ENCODE peak calls at places on chromosomes 3 and 15, in six cellular contexts. P is heart left ventricle, C is astrocyte, S is adipocyte, Y is HCT116, A is colonic mucosa. E is an unnamed sample. For H3K27me3, the result is how much of the 10 kb centered on the place peaks cover.

GRCh38 chr3:150132101-150132749 is 161.5 kb upstream of the PFN2 start:
- DNase-seq in C (no peak), S (no peak), Y (no peak), P (no peak), A (no peak), E (no peak)

GRCh38 chr3:63964287-63965073 is 52.3 kb upstream of the SCAANT1 start:
- DNase-seq in A (peak), S (no peak), P (no peak), C (no peak), Y (no peak), E (no peak)

GRCh38 chr3:110414851-110415250 is 656.8 kb upstream of the NECTIN3 start:
- DNase-seq in C (peak), A (no peak), P (no peak), S (peak), Y (peak), E (peak)

GRCh38 chr3:78875851-78876250 is 891.9 kb downstream of the ROBO1 start:
- DNase-seq in S (no peak), P (no peak), C (peak), Y (no peak), A (no peak), E (no peak)

GRCh38 chr3:193883551-193883950 is 252.4 kb upstream of the HES1 start:
- DNase-seq in P (no peak), A (no peak), Y (no peak), S (no peak), C (peak), E (peak)

GRCh38 chr3:39644176-39644575 is 165.2 kb upstream of the MYRIP start:
- DNase-seq in Y (no peak), S (peak), C (peak), A (no peak), P (no peak), E (no peak)

GRCh38 chr3:121152573-121152972 is 244.6 kb downstream of the STXBP5L start:
- DNase-seq in A (no peak), P (no peak), C (peak), S (peak), Y (peak), E (no peak)

GRCh38 chr3:155598671-155599070 is 146.2 kb downstream of the PLCH1 start:
- DNase-seq in Y (no peak), S (no peak), C (no peak), P (no peak), A (no peak), E (no peak)

GRCh38 chr3:185267193-185267592 is 13.3 kb upstream of the EHHADH start:
- DNase-seq in Y (no peak), S (no peak), P (no peak), A (no peak), C (no peak), E (no peak)

GRCh38 chr3:49173792-49174170 is 2.4 kb downstream of the KLHDC8B start:
- DNase-seq in S (no peak), P (peak), Y (no peak), C (peak), A (no peak), E (no peak)

GRCh38 chr15:31455499-31455898 is 128.9 kb downstream of the KLF13 start:
- DNase-seq in Y (no peak), P (no peak), A (no peak), S (no peak), C (no peak), E (no peak)

GRCh38 chr15:70324001-70324974 is 226.6 kb upstream of the TLE3 start:
- DNase-seq in Y (no peak), A (peak), C (peak), S (peak), P (no peak), E (no peak)

GRCh38 chr3:139134678-139135372 is 90.1 kb upstream of the PRR23C start:
- DNase-seq in C (no peak), P (no peak), Y (no peak), S (no peak), A (no peak), E (no peak)

GRCh38 chr15:29570121-29570930 is 251.9 kb downstream of the TJP1 start:
- DNase-seq in A (peak), Y (no peak), P (no peak), C (no peak), S (peak), E (no peak)

GRCh38 chr15:66692808-66693596 is 9.0 kb upstream of the SMAD6 start:
- DNase-seq in A (no peak), S (no peak), C (no peak), Y (no peak), P (no peak), E (no peak)

GRCh38 chr3:167754049-167754448 is 18.5 kb downstream of the SERPINI1 start:
- DNase-seq in Y (no peak), C (no peak), P (no peak), S (no peak), A (no peak), E (no peak)

GRCh38 chr3:39144095-39144747 is 9.2 kb downstream of the CSRNP1 start:
- DNase-seq in C (no peak), A (no peak), P (no peak), S (no peak), Y (no peak), E (no peak)

GRCh38 chr3:66485291-66485968 is 15.4 kb downstream of the LRIG1 start:
- DNase-seq in Y (no peak), A (no peak), S (peak), C (peak), P (no peak), E (no peak)

GRCh38 chr3:71112576-71112975 is 471.0 kb downstream of the FOXP1 start:
- DNase-seq in P (no peak), C (no peak), S (no peak), A (no peak), Y (no peak), E (no peak)

GRCh38 chr15:80403712-80404056 is 498 bp upstream of the ARNT2 start:
- DNase-seq in S (peak), P (no peak), A (no peak), C (no peak), Y (no peak), E (no peak)

GRCh38 chr3:169053427-169053826 is 610.1 kb downstream of the MECOM start:
- DNase-seq in S (no peak), A (no peak), C (no peak), Y (no peak), P (no peak), E (no peak)

GRCh38 chr3:24365168-24365567 is 129.5 kb downstream of the THRB start:
- DNase-seq in A (peak), C (peak), P (peak), Y (peak), S (peak), E (peak)

GRCh38 chr3:171054921-171055320 is 28.4 kb upstream of the SLC2A2 start:
- DNase-seq in Y (no peak), A (no peak), P (no peak), C (peak), S (peak), E (no peak)

GRCh38 chr3:115819785-115820384 is 196.6 kb downstream of the GAP43 start:
- DNase-seq in A (peak), C (peak), S (peak), P (peak), Y (peak), E (peak)

GRCh38 chr3:14520149-14520548 is 20.0 kb downstream of the GRIP2 start:
- DNase-seq in Y (no peak), C (no peak), P (peak), S (no peak), A (no peak), E (no peak)

DNA sequence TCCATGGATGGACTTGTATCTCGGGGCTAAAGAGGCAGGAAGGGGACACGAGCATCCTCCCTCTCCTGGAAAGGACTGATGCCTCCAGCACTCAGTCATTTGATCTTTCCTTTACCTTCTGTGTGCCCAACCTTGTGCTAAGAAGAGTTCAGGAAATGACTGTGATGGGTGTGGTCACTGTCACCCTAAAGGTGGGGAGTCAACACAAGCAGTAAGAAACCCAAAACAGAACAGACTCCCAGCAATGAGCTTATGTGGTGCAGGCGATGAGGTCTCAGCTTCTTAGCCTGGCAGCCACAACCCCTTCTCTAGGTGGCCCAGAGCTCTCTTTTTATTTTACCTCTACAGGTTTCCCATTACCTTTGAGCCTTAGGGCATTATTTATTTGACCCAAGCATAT is 3.8 kb downstream of the MPI start:
- DNase-seq in C (no peak), Y (no peak), A (no peak), P (no peak), S (no peak), E (no peak)
- H3K27me3 ChIP-seq in C (under half), Y (under half), A (under half), P (under half), S (under half), E (under half)

DNA sequence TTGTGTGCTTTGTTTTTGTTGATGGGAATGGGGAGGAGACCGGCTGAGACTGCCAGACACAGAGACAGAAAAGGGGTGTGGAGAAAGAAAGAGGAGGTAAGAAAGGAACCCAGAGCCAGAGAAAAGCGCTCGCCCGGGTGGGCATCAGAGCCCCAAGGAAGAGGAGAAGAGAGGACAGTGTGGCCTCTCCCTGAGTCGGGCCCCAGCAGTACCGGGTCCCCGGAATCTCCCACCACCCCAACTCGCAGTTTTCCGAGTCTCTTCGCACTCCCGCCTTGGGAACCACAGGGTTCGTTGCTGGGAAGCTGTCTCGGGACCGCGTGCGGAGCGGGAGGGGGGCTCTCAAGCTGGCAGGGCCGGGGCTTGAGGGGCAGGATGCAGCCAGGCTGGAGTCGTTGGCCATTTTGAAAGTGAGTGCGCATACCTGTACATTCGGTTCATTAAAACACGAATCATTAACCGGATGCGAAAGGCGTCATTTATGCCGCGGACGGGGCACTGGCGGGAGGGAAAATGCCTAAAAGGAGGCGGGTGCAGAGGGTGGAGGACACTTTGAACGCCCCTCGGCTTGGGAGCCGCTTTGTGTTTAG is 3.2 kb downstream of the SKOR1 start:
- DNase-seq in Y (no peak), S (no peak), P (no peak), C (no peak), A (no peak), E (no peak)
- H3K27me3 ChIP-seq in Y (under half), S (half or more), P (half or more), C (half or more), A (half or more), E (half or more)

GRCh38 chr15:94174399-94174802 is 57.0 kb upstream of the MCTP2 start:
- DNase-seq in P (no peak), A (no peak), S (peak), C (peak), Y (no peak), E (peak)

GRCh38 chr15:94177112-94177511 is 54.2 kb upstream of the MCTP2 start:
- DNase-seq in A (no peak), S (peak), P (no peak), C (peak), Y (no peak), E (peak)

DNA sequence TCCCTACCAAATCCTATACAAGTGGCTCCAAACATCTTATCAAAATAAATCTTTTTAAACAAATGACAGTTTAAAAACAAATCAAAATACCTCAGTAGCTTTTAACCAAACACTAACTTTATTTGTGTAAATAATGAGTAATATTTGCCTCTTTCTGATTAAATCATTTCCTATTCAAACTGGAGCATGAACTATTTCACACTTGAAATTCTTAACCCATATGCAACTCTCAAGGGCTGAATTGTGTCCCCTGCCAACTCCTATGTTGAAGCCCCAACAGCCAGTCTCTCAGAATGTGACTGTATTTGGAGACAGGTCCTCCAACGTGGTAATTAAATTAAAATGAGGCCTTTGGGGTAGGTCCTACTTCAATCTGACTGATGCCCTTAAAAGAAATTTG is 55.9 kb upstream of the MCTP2 start:
- DNase-seq in S (no peak), C (no peak), P (no peak), A (no peak), Y (no peak), E (no peak)
- H3K27me3 ChIP-seq in S (under half), C (under half), P (under half), A (under half), Y (under half), E (under half)

GRCh38 chr3:13277130-13277783 is 142.9 kb downstream of the NUP210 start:
- DNase-seq in P (no peak), C (no peak), A (no peak), S (no peak), Y (no peak), E (no peak)

GRCh38 chr3:13280122-13280790 is 139.9 kb downstream of the NUP210 start:
- DNase-seq in P (no peak), S (no peak), A (no peak), Y (no peak), C (no peak), E (no peak)

GRCh38 chr3:13277860-13278531 is 142.1 kb downstream of the NUP210 start:
- DNase-seq in C (peak), A (no peak), Y (no peak), S (peak), P (no peak), E (no peak)

GRCh38 chr3:13279532-13279910 is 140.6 kb downstream of the NUP210 start:
- DNase-seq in Y (no peak), P (no peak), A (no peak), S (no peak), C (no peak), E (no peak)

DNA sequence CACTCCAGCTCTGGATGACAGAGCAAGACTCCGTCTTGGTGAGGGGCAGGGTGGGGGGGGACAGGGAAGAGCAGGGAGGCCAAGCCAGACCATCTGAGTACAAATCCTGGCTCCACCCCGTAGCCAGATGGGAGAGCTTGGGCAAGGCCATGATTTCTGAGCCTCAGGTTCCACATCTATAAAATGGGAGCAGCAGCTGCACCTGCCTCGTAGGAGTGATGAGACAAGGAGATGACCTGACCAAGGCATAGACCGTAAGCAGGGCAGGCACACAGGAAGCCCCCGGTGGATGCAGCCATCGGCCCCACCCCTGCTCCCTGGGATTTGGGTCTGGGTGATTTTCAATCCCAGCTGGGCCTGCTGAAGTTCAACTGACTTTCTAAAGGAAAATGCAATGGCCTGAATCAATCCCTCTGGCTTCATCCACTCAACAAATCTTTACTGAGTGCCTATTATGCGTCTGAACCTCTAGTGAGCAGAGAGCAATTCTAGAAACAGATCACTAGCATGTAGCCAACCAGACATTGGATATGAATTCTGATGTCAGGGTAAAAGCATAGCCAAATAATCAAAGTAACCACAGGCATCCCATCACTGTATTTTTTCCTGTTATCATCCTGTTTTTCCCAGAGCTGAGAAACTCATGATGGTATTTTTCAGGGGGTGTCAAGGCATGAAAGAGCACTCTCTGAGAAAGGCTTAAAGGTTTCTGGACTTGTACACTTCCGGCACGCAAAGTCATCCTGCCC is 141.2 kb downstream of the NUP210 start:
- DNase-seq in Y (no peak), S (peak), P (no peak), A (no peak), C (peak), E (no peak)
- H3K27me3 ChIP-seq in Y (under half), S (under half), P (under half), A (under half), C (under half), E (under half)

GRCh38 chr3:136249091-136249490 is 1.0 kb upstream of the PCCB start:
- DNase-seq in C (no peak), P (no peak), Y (no peak), S (no peak), A (no peak), E (no peak)

GRCh38 chr3:136251511-136251910 is 1.4 kb downstream of the PCCB start:
- DNase-seq in Y (no peak), P (no peak), S (no peak), A (no peak), C (no peak), E (no peak)

GRCh38 chr3:136250862-136251460 is 821 bp downstream of the PCCB start:
- DNase-seq in P (peak), Y (no peak), A (peak), S (no peak), C (peak), E (no peak)

GRCh38 chr3:136249593-136250225 is 431 bp upstream of the PCCB start:
- DNase-seq in Y (no peak), P (no peak), A (no peak), S (no peak), C (no peak), E (no peak)

GRCh38 chr3:136250226-136250861 is at the start of gene PCCB:
- DNase-seq in Y (peak), S (peak), C (peak), P (peak), A (peak), E (peak)
- H3K27me3 ChIP-seq in Y (under half), S (under half), C (under half), P (under half), A (under half), E (under half)

GRCh38 chr15:89368566-89369223 is 34.1 kb upstream of the POLG start:
- DNase-seq in P (no peak), A (no peak), S (no peak), Y (no peak), C (no peak), E (no peak)
- H3K27me3 ChIP-seq in P (half or more), A (half or more), S (half or more), Y (under half), C (half or more), E (half or more)

DNA sequence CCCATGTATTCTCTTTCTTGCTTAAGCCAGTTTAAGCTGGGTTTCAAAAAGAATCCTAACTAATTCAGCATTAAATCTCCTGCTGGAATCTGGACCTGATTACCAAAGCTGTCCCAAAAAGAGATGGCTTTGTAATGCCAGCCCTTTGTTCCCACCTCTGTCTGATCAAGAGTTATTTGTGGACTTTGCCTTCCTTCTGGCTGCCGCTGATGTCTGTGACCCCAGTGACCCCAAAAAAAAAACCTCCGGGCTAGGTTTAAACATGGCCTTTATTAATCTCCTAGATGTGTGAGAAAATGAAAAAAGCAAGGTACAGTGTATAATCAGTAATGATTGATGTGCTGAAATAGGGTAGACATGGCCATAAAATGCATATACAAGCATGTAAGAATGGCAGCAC is 20.7 kb downstream of the CRYGS start:
- DNase-seq in C (no peak), P (no peak), Y (no peak), S (no peak), A (no peak), E (no peak)
- H3K27me3 ChIP-seq in C (under half), P (under half), Y (under half), S (half or more), A (under half), E (under half)

GRCh38 chr3:188926741-188927650 is 244.8 kb upstream of the TPRG1 start:
- DNase-seq in A (no peak), Y (no peak), P (no peak), S (no peak), C (peak), E (no peak)
- H3K27me3 ChIP-seq in A (under half), Y (under half), P (under half), S (under half), C (under half), E (under half)

E was measured in kidney epithelial cell.